ENCODE peak calls at places on chromosomes 5 and 9, in nine cellular contexts. One of them, this sample, is unnamed.

GRCh38 chr5:59164041-59164830 is 581.4 kb downstream of the RAB3C start:
- DNase-seq in cardiac muscle cell: no peak
- DNase-seq in DND-41: no peak
- DNase-seq in CD8-positive, alpha-beta memory T cell: no peak
- DNase-seq in fibroblast of lung: peak; percentile 48
- DNase-seq in kidney: no peak
- DNase-seq in psoas muscle: no peak
- DNase-seq in stomach: no peak
- DNase-seq in right cardiac atrium: no peak
- DNase-seq in this sample: no peak

GRCh38 chr9:108588246-108588645 is 267.5 kb downstream of the ACTL7B start:
- DNase-seq in cardiac muscle cell: no peak
- DNase-seq in DND-41: no peak
- DNase-seq in CD8-positive, alpha-beta memory T cell: no peak
- DNase-seq in fibroblast of lung: no peak
- DNase-seq in kidney: no peak
- DNase-seq in psoas muscle: no peak
- DNase-seq in stomach: no peak
- DNase-seq in right cardiac atrium: no peak
- DNase-seq in this sample: no peak

GRCh38 chr9:20490246-20490834 is 132.0 kb downstream of the MLLT3 start:
- DNase-seq in cardiac muscle cell: no peak
- DNase-seq in DND-41: no peak
- DNase-seq in CD8-positive, alpha-beta memory T cell: no peak
- DNase-seq in fibroblast of lung: no peak
- DNase-seq in kidney: no peak
- DNase-seq in psoas muscle: no peak
- DNase-seq in stomach: no peak
- DNase-seq in right cardiac atrium: no peak
- DNase-seq in this sample: no peak

GRCh38 chr5:77945874-77946273 is 169.7 kb upstream of the TBCA start:
- DNase-seq in cardiac muscle cell: no peak
- DNase-seq in DND-41: no peak
- DNase-seq in CD8-positive, alpha-beta memory T cell: no peak
- DNase-seq in fibroblast of lung: no peak
- DNase-seq in kidney: no peak
- DNase-seq in psoas muscle: no peak
- DNase-seq in stomach: no peak
- DNase-seq in right cardiac atrium: no peak
- DNase-seq in this sample: no peak

GRCh38 chr5:148972958-148973357 is 89.9 kb downstream of the SH3TC2 start:
- DNase-seq in cardiac muscle cell: peak; percentile 71
- DNase-seq in DND-41: no peak
- DNase-seq in CD8-positive, alpha-beta memory T cell: no peak
- DNase-seq in fibroblast of lung: peak; percentile 87
- DNase-seq in kidney: no peak
- DNase-seq in psoas muscle: peak; percentile 66
- DNase-seq in stomach: peak; percentile 35
- DNase-seq in right cardiac atrium: no peak
- DNase-seq in this sample: no peak

GRCh38 chr9:134299883-134300282 is 26.4 kb upstream of the RXRA start:
- DNase-seq in cardiac muscle cell: no peak
- DNase-seq in DND-41: no peak
- DNase-seq in CD8-positive, alpha-beta memory T cell: no peak
- DNase-seq in fibroblast of lung: no peak
- DNase-seq in kidney: peak; percentile 26
- DNase-seq in psoas muscle: peak; percentile 32
- DNase-seq in stomach: peak; percentile 44
- DNase-seq in right cardiac atrium: no peak
- DNase-seq in this sample: peak; percentile 95

GRCh38 chr5:81428866-81429265 is 34.9 kb upstream of the ACOT12 start:
- DNase-seq in cardiac muscle cell: no peak
- DNase-seq in DND-41: no peak
- DNase-seq in CD8-positive, alpha-beta memory T cell: no peak
- DNase-seq in fibroblast of lung: peak; percentile 57
- DNase-seq in kidney: no peak
- DNase-seq in psoas muscle: no peak
- DNase-seq in stomach: no peak
- DNase-seq in right cardiac atrium: no peak
- DNase-seq in this sample: no peak

GRCh38 chr9:37167456-37167855 is 47.1 kb downstream of the ZCCHC7 start:
- DNase-seq in cardiac muscle cell: no peak
- DNase-seq in DND-41: no peak
- DNase-seq in CD8-positive, alpha-beta memory T cell: no peak
- DNase-seq in fibroblast of lung: peak; percentile 15
- DNase-seq in kidney: no peak
- DNase-seq in psoas muscle: no peak
- DNase-seq in stomach: no peak
- DNase-seq in right cardiac atrium: no peak
- DNase-seq in this sample: no peak

GRCh38 chr5:17990168-17990567 is 355.9 kb downstream of the TAF11L14 start:
- DNase-seq in cardiac muscle cell: no peak
- DNase-seq in DND-41: no peak
- DNase-seq in CD8-positive, alpha-beta memory T cell: no peak
- DNase-seq in fibroblast of lung: no peak
- DNase-seq in kidney: no peak
- DNase-seq in psoas muscle: no peak
- DNase-seq in stomach: no peak
- DNase-seq in right cardiac atrium: no peak
- DNase-seq in this sample: no peak

GRCh38 chr5:115954144-115954543 is 8.1 kb upstream of the LVRN start:
- DNase-seq in cardiac muscle cell: no peak
- DNase-seq in DND-41: no peak
- DNase-seq in CD8-positive, alpha-beta memory T cell: no peak
- DNase-seq in fibroblast of lung: no peak
- DNase-seq in kidney: no peak
- DNase-seq in psoas muscle: no peak
- DNase-seq in stomach: no peak
- DNase-seq in right cardiac atrium: no peak
- DNase-seq in this sample: no peak

GRCh38 chr9:118303216-118303615 is 599.0 kb downstream of the TLR4 start:
- DNase-seq in cardiac muscle cell: no peak
- DNase-seq in DND-41: no peak
- DNase-seq in CD8-positive, alpha-beta memory T cell: no peak
- DNase-seq in fibroblast of lung: no peak
- DNase-seq in kidney: no peak
- DNase-seq in psoas muscle: no peak
- DNase-seq in stomach: no peak
- DNase-seq in right cardiac atrium: no peak
- DNase-seq in this sample: no peak

GRCh38 chr5:157540707-157541451 is 34.7 kb downstream of the ADAM19 start:
- DNase-seq in cardiac muscle cell: peak; percentile 86
- DNase-seq in DND-41: no peak
- DNase-seq in CD8-positive, alpha-beta memory T cell: no peak
- DNase-seq in fibroblast of lung: peak; percentile 87
- DNase-seq in kidney: peak; percentile 84
- DNase-seq in psoas muscle: peak; percentile 72
- DNase-seq in stomach: peak; percentile 39
- DNase-seq in right cardiac atrium: peak; percentile 77
- DNase-seq in this sample: no peak

GRCh38 chr9:99895510-99895909 is 10.9 kb upstream of the STX17 start:
- DNase-seq in cardiac muscle cell: no peak
- DNase-seq in DND-41: no peak
- DNase-seq in CD8-positive, alpha-beta memory T cell: no peak
- DNase-seq in fibroblast of lung: no peak
- DNase-seq in kidney: no peak
- DNase-seq in psoas muscle: no peak
- DNase-seq in stomach: no peak
- DNase-seq in right cardiac atrium: no peak
- DNase-seq in this sample: peak; percentile 18

GRCh38 chr9:122128007-122128406 is 31.6 kb downstream of the NDUFA8 start:
- DNase-seq in cardiac muscle cell: no peak
- DNase-seq in DND-41: no peak
- DNase-seq in CD8-positive, alpha-beta memory T cell: no peak
- DNase-seq in fibroblast of lung: no peak
- DNase-seq in kidney: no peak
- DNase-seq in psoas muscle: no peak
- DNase-seq in stomach: no peak
- DNase-seq in right cardiac atrium: no peak
- DNase-seq in this sample: no peak

GRCh38 chr5:153968761-153969562 is 69.7 kb downstream of the FAM114A2 start:
- DNase-seq in cardiac muscle cell: no peak
- DNase-seq in DND-41: no peak
- DNase-seq in CD8-positive, alpha-beta memory T cell: no peak
- DNase-seq in fibroblast of lung: no peak
- DNase-seq in kidney: no peak
- DNase-seq in psoas muscle: no peak
- DNase-seq in stomach: no peak
- DNase-seq in right cardiac atrium: no peak
- DNase-seq in this sample: peak; percentile 23

GRCh38 chr5:88480245-88480644 is 211.6 kb upstream of the TMEM161B start:
- DNase-seq in cardiac muscle cell: no peak
- DNase-seq in DND-41: no peak
- DNase-seq in CD8-positive, alpha-beta memory T cell: no peak
- DNase-seq in fibroblast of lung: no peak
- DNase-seq in kidney: no peak
- DNase-seq in psoas muscle: no peak
- DNase-seq in stomach: no peak
- DNase-seq in right cardiac atrium: peak; percentile 41
- DNase-seq in this sample: peak; percentile 83

GRCh38 chr5:7759257-7759871 is 91.6 kb downstream of the CFAP90 start:
- DNase-seq in cardiac muscle cell: no peak
- DNase-seq in DND-41: no peak
- DNase-seq in CD8-positive, alpha-beta memory T cell: no peak
- DNase-seq in fibroblast of lung: no peak
- DNase-seq in kidney: no peak
- DNase-seq in psoas muscle: no peak
- DNase-seq in stomach: no peak
- DNase-seq in right cardiac atrium: no peak
- DNase-seq in this sample: no peak
- H3K4me1 ChIP-seq in cardiac muscle cell: no peaks in the 10 kb centered on the region
- H3K4me1 ChIP-seq in DND-41: no peaks in the 10 kb centered on the region
- H3K4me1 ChIP-seq in CD8-positive, alpha-beta memory T cell: no peaks in the 10 kb centered on the region
- H3K4me1 ChIP-seq in fibroblast of lung: no peaks in the 10 kb centered on the region
- H3K4me1 ChIP-seq in kidney: no peaks in the 10 kb centered on the region
- H3K4me1 ChIP-seq in psoas muscle: peaks cover 51% of the 10 kb centered on the region
- H3K4me1 ChIP-seq in stomach: no peaks in the 10 kb centered on the region
- H3K4me1 ChIP-seq in right cardiac atrium: no peaks in the 10 kb centered on the region
- H3K4me1 ChIP-seq in this sample: no peaks in the 10 kb centered on the region

DNA sequence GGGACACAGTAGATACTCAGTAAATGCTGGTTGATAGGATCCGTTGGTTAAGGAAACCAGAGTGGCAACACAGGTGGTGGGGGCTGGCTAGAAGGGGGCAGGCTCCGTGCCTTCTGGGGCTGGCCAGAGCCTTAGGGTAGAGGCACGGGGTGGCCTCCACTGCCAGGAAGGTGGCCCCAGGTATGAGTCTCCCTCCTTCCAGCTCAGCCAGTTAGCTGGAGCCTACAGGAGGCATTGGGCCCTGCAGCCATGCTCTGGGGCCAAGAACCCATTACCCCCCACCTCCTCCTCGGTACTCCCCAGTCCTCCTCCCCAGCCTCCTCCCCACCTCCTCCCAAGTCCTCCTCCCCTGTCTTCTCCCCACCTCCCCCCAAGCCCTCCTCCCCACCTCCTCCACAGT is 27.7 kb downstream of the CXXC5 start:
- DNase-seq in cardiac muscle cell: no peak
- DNase-seq in DND-41: no peak
- DNase-seq in CD8-positive, alpha-beta memory T cell: no peak
- DNase-seq in fibroblast of lung: no peak
- DNase-seq in kidney: peak; percentile 63
- DNase-seq in psoas muscle: no peak
- DNase-seq in stomach: no peak
- DNase-seq in right cardiac atrium: no peak
- DNase-seq in this sample: no peak
- H3K4me1 ChIP-seq in cardiac muscle cell: peaks cover 32% of the 10 kb centered on the region
- H3K4me1 ChIP-seq in DND-41: peaks cover 25% of the 10 kb centered on the region
- H3K4me1 ChIP-seq in CD8-positive, alpha-beta memory T cell: peaks cover 4% of the 10 kb centered on the region
- H3K4me1 ChIP-seq in fibroblast of lung: peaks cover 6% of the 10 kb centered on the region
- H3K4me1 ChIP-seq in kidney: peaks cover 29% of the 10 kb centered on the region
- H3K4me1 ChIP-seq in psoas muscle: peaks cover 86% of the 10 kb centered on the region
- H3K4me1 ChIP-seq in stomach: peaks cover 88% of the 10 kb centered on the region
- H3K4me1 ChIP-seq in right cardiac atrium: peaks cover 26% of the 10 kb centered on the region
- H3K4me1 ChIP-seq in this sample: peaks cover 35% of the 10 kb centered on the region

GRCh38 chr9:120916573-120916972 is 10.0 kb downstream of the TRAF1 start:
- DNase-seq in cardiac muscle cell: peak; percentile 90
- DNase-seq in DND-41: no peak
- DNase-seq in CD8-positive, alpha-beta memory T cell: no peak
- DNase-seq in fibroblast of lung: no peak
- DNase-seq in kidney: peak; percentile 83
- DNase-seq in psoas muscle: peak; percentile 86
- DNase-seq in stomach: no peak
- DNase-seq in right cardiac atrium: peak; percentile 88
- DNase-seq in this sample: peak; percentile 31

GRCh38 chr9:120918931-120919638 is 7.5 kb downstream of the TRAF1 start:
- DNase-seq in cardiac muscle cell: no peak
- DNase-seq in DND-41: no peak
- DNase-seq in CD8-positive, alpha-beta memory T cell: no peak
- DNase-seq in fibroblast of lung: no peak
- DNase-seq in kidney: no peak
- DNase-seq in psoas muscle: no peak
- DNase-seq in stomach: no peak
- DNase-seq in right cardiac atrium: no peak
- DNase-seq in this sample: no peak

GRCh38 chr9:120919639-120920494 is 6.7 kb downstream of the TRAF1 start:
- DNase-seq in cardiac muscle cell: no peak
- DNase-seq in DND-41: no peak
- DNase-seq in CD8-positive, alpha-beta memory T cell: peak; percentile 37
- DNase-seq in fibroblast of lung: no peak
- DNase-seq in kidney: no peak
- DNase-seq in psoas muscle: no peak
- DNase-seq in stomach: no peak
- DNase-seq in right cardiac atrium: no peak
- DNase-seq in this sample: no peak

GRCh38 chr9:120917285-120917684 is 9.3 kb downstream of the TRAF1 start:
- DNase-seq in cardiac muscle cell: no peak
- DNase-seq in DND-41: no peak
- DNase-seq in CD8-positive, alpha-beta memory T cell: no peak
- DNase-seq in fibroblast of lung: no peak
- DNase-seq in kidney: no peak
- DNase-seq in psoas muscle: no peak
- DNase-seq in stomach: no peak
- DNase-seq in right cardiac atrium: no peak
- DNase-seq in this sample: no peak

GRCh38 chr9:120917989-120918630 is 8.5 kb downstream of the TRAF1 start:
- DNase-seq in cardiac muscle cell: no peak
- DNase-seq in DND-41: no peak
- DNase-seq in CD8-positive, alpha-beta memory T cell: no peak
- DNase-seq in fibroblast of lung: no peak
- DNase-seq in kidney: no peak
- DNase-seq in psoas muscle: no peak
- DNase-seq in stomach: no peak
- DNase-seq in right cardiac atrium: no peak
- DNase-seq in this sample: no peak
- H3K4me1 ChIP-seq in cardiac muscle cell: peaks cover 38% of the 10 kb centered on the region
- H3K4me1 ChIP-seq in DND-41: peaks cover 10% of the 10 kb centered on the region
- H3K4me1 ChIP-seq in CD8-positive, alpha-beta memory T cell: peaks cover 96% of the 10 kb centered on the region
- H3K4me1 ChIP-seq in fibroblast of lung: peaks cover 6% of the 10 kb centered on the region
- H3K4me1 ChIP-seq in kidney: no peaks in the 10 kb centered on the region
- H3K4me1 ChIP-seq in psoas muscle: peaks cover 2% of the 10 kb centered on the region
- H3K4me1 ChIP-seq in stomach: peaks cover 85% of the 10 kb centered on the region
- H3K4me1 ChIP-seq in right cardiac atrium: peaks cover 20% of the 10 kb centered on the region
- H3K4me1 ChIP-seq in this sample: no peaks in the 10 kb centered on the region

GRCh38 chr9:95045751-95046150 is 271.8 kb downstream of the FANCC start:
- DNase-seq in cardiac muscle cell: no peak
- DNase-seq in DND-41: no peak
- DNase-seq in CD8-positive, alpha-beta memory T cell: no peak
- DNase-seq in fibroblast of lung: no peak
- DNase-seq in kidney: no peak
- DNase-seq in psoas muscle: no peak
- DNase-seq in stomach: peak; percentile 60
- DNase-seq in right cardiac atrium: no peak
- DNase-seq in this sample: no peak
- H3K4me1 ChIP-seq in cardiac muscle cell: peaks cover 47% of the 10 kb centered on the region
- H3K4me1 ChIP-seq in DND-41: no peaks in the 10 kb centered on the region
- H3K4me1 ChIP-seq in CD8-positive, alpha-beta memory T cell: peaks cover 7% of the 10 kb centered on the region
- H3K4me1 ChIP-seq in fibroblast of lung: no peaks in the 10 kb centered on the region
- H3K4me1 ChIP-seq in kidney: peaks cover 27% of the 10 kb centered on the region
- H3K4me1 ChIP-seq in psoas muscle: peaks cover 63% of the 10 kb centered on the region
- H3K4me1 ChIP-seq in stomach: peaks cover 85% of the 10 kb centered on the region
- H3K4me1 ChIP-seq in right cardiac atrium: peaks cover 3% of the 10 kb centered on the region
- H3K4me1 ChIP-seq in this sample: peaks cover 44% of the 10 kb centered on the region